ENCODE peak calls at places on chromosomes 1 and 21, in eight cellular contexts. J is activated CD4-positive, alpha-beta T cell treated with anti-CD3 and anti-CD28 coated beads for 4 hours; L is EL; R is HCEC 1CT; V is A549; Q is M059J; G is dorsolateral prefrontal cortex; S is cardiac fibroblast. W is an unnamed sample.

GRCh38 chr1:6692956-6693355 is 8.7 kb downstream of the DNAJC11 start:
- DNase-seq in Q (no peak), L (no peak), J (no peak), V (no peak), S (no peak), G (no peak), R (no peak), W (no peak)

GRCh38 chr1:85659174-85659573 is 49.1 kb downstream of the ZNHIT6 start:
- DNase-seq in L (no peak), J (no peak), V (no peak), G (no peak), R (no peak), Q (no peak), S (no peak), W (no peak)

GRCh38 chr1:17558954-17559617 is 19.6 kb downstream of the ARHGEF10L start:
- DNase-seq in G (no peak), Q (peak; percentile 34), J (no peak), S (no peak), V (no peak), R (no peak), L (no peak), W (no peak)

GRCh38 chr1:98276514-98276913 is 355.7 kb upstream of the DPYD start:
- DNase-seq in Q (no peak), S (no peak), R (no peak), V (no peak), J (no peak), G (no peak), L (no peak), W (no peak)

GRCh38 chr21:38297193-38297592 is 40.4 kb downstream of the KCNJ15 start:
- DNase-seq in G (no peak), R (peak; percentile 59), Q (peak; percentile 92), S (peak; percentile 41), V (no peak), L (peak; percentile 79), J (no peak), W (no peak)

GRCh38 chr1:77394166-77394565 is 112.3 kb downstream of the AK5 start:
- DNase-seq in L (peak; percentile 78), G (no peak), S (peak; percentile 75), R (peak; percentile 63), V (no peak), J (no peak), Q (peak; percentile 74), W (no peak)

GRCh38 chr1:153396461-153396860 is 5.6 kb upstream of the S100A8 start:
- DNase-seq in Q (no peak), V (no peak), J (no peak), R (no peak), S (no peak), L (no peak), G (no peak), W (no peak)

GRCh38 chr1:50707824-50708223 is 252.2 kb downstream of the FAF1 start:
- DNase-seq in G (no peak), S (no peak), V (no peak), R (no peak), L (no peak), J (no peak), Q (no peak), W (no peak)

GRCh38 chr1:181317261-181317924 is 165.9 kb upstream of the CACNA1E start:
- DNase-seq in R (no peak), Q (no peak), V (no peak), J (no peak), L (no peak), S (no peak), G (no peak), W (no peak)

GRCh38 chr21:42508371-42508770 is 5.3 kb upstream of the SLC37A1 start:
- DNase-seq in J (no peak), R (no peak), Q (no peak), S (no peak), V (no peak), L (no peak), G (no peak), W (no peak)

GRCh38 chr1:107162745-107163144 is 21.9 kb downstream of the NTNG1 start:
- DNase-seq in R (no peak), J (no peak), G (no peak), S (no peak), Q (no peak), V (no peak), L (no peak), W (no peak)

GRCh38 chr1:157878059-157878458 is 36.5 kb upstream of the CD5L start:
- DNase-seq in V (peak; percentile 13), G (no peak), R (peak; percentile 52), S (peak; percentile 62), Q (peak; percentile 56), L (peak; percentile 35), J (no peak), W (no peak)

GRCh38 chr1:24373044-24373443 is 40.5 kb downstream of the STPG1 start:
- DNase-seq in S (no peak), V (no peak), Q (no peak), G (no peak), J (no peak), L (no peak), R (no peak), W (no peak)

GRCh38 chr21:42426424-42426823 is 22.7 kb downstream of the UBASH3A start:
- DNase-seq in G (no peak), J (no peak), Q (no peak), S (no peak), R (no peak), L (no peak), V (no peak), W (no peak)

GRCh38 chr1:183619719-183620118 is 15.9 kb downstream of the ARPC5 start:
- DNase-seq in J (no peak), R (no peak), S (no peak), V (no peak), L (no peak), Q (no peak), G (no peak), W (no peak)

GRCh38 chr1:47477595-47478080 is 39.8 kb downstream of the FOXD2 start:
- DNase-seq in V (no peak), G (no peak), J (no peak), L (no peak), S (no peak), R (no peak), Q (no peak), W (no peak)

GRCh38 chr1:204741440-204741839 is 55.9 kb upstream of the LRRN2 start:
- DNase-seq in V (no peak), S (no peak), Q (no peak), R (no peak), L (no peak), J (no peak), G (no peak), W (no peak)

GRCh38 chr1:203127672-203128611 is at the start of gene ADORA1:
- DNase-seq in V (peak; percentile 55), Q (peak; percentile 75), L (peak; percentile 70), R (peak; percentile 36), J (no peak), G (peak; percentile 87), S (peak; percentile 34), W (peak; percentile 43)

GRCh38 chr1:155717041-155717440 is 28.1 kb downstream of the DAP3 start:
- DNase-seq in L (no peak), V (no peak), G (no peak), R (no peak), S (no peak), Q (no peak), J (no peak), W (no peak)

GRCh38 chr21:38819719-38820147 is 14.0 kb downstream of the ETS2 start:
- DNase-seq in V (no peak), R (peak; percentile 85), G (no peak), Q (peak; percentile 95), J (no peak), L (peak; percentile 91), S (peak; percentile 78), W (no peak)

GRCh38 chr21:29303301-29303700 is 4.6 kb downstream of the BACH1 start:
- DNase-seq in R (no peak), L (no peak), G (no peak), J (no peak), V (no peak), Q (no peak), S (no peak), W (no peak)

GRCh38 chr1:52697795-52698674 is at the start of gene COA7:
- DNase-seq in G (peak; percentile 88), Q (peak; percentile 79), S (peak; percentile 83), V (peak; percentile 61), R (peak; percentile 81), L (peak; percentile 85), J (peak; percentile 50), W (peak; percentile 74)

GRCh38 chr1:232209357-232209756 is 420.6 kb downstream of the SIPA1L2 start:
- DNase-seq in L (no peak), V (no peak), J (no peak), R (no peak), Q (peak; percentile 61), S (no peak), G (no peak), W (no peak)

GRCh38 chr1:32474954-32475353 is 10.1 kb downstream of the ZBTB8B start:
- DNase-seq in L (no peak), J (no peak), R (no peak), S (no peak), G (no peak), V (no peak), Q (no peak), W (no peak)

W was measured in omental fat pad.